ENCODE peak calls at places on chromosomes 1 and 21, in five cellular contexts. One of them, this sample, is unnamed.

GRCh38 chr21:42542196-42542595 is 28.5 kb downstream of the SLC37A1 start:
- DNase-seq in stimulated activated CD8-positive, alpha-beta memory T cell treated with anti-CD3 and anti-CD28 coated beads, Interleukin-4, amount 100 ng/mL, for 1 hour: no peak
- DNase-seq in frontal cortex: no peak
- DNase-seq in NCI-H1105: no peak
- DNase-seq in myocyte: no peak
- DNase-seq in this sample: no peak

GRCh38 chr1:119068427-119068826 is 72.0 kb downstream of the WARS2 start:
- DNase-seq in myocyte: no peak
- DNase-seq in stimulated activated CD8-positive, alpha-beta memory T cell treated with anti-CD3 and anti-CD28 coated beads, Interleukin-4, amount 100 ng/mL, for 1 hour: no peak
- DNase-seq in frontal cortex: no peak
- DNase-seq in NCI-H1105: no peak
- DNase-seq in this sample: no peak

GRCh38 chr1:116483481-116484309 is 87.1 kb downstream of the CD58 start:
- DNase-seq in myocyte: peak
- DNase-seq in stimulated activated CD8-positive, alpha-beta memory T cell treated with anti-CD3 and anti-CD28 coated beads, Interleukin-4, amount 100 ng/mL, for 1 hour: no peak
- DNase-seq in NCI-H1105: no peak
- DNase-seq in frontal cortex: no peak
- DNase-seq in this sample: peak

GRCh38 chr1:172144445-172145060 is 275.9 kb upstream of the C1orf105 start:
- DNase-seq in frontal cortex: no peak
- DNase-seq in myocyte: peak
- DNase-seq in stimulated activated CD8-positive, alpha-beta memory T cell treated with anti-CD3 and anti-CD28 coated beads, Interleukin-4, amount 100 ng/mL, for 1 hour: no peak
- DNase-seq in NCI-H1105: no peak
- DNase-seq in this sample: peak

GRCh38 chr1:204190212-204191211 is 5.8 kb downstream of the KISS1 start:
- DNase-seq in NCI-H1105: no peak
- DNase-seq in frontal cortex: no peak
- DNase-seq in stimulated activated CD8-positive, alpha-beta memory T cell treated with anti-CD3 and anti-CD28 coated beads, Interleukin-4, amount 100 ng/mL, for 1 hour: no peak
- DNase-seq in myocyte: peak
- DNase-seq in this sample: no peak

GRCh38 chr1:206470692-206471414 is 577 bp downstream of the IKBKE start:
- DNase-seq in frontal cortex: no peak
- DNase-seq in NCI-H1105: no peak
- DNase-seq in stimulated activated CD8-positive, alpha-beta memory T cell treated with anti-CD3 and anti-CD28 coated beads, Interleukin-4, amount 100 ng/mL, for 1 hour: peak
- DNase-seq in myocyte: peak
- DNase-seq in this sample: no peak

GRCh38 chr1:107277022-107277421 is 136.2 kb downstream of the NTNG1 start:
- DNase-seq in NCI-H1105: peak
- DNase-seq in myocyte: peak
- DNase-seq in frontal cortex: no peak
- DNase-seq in stimulated activated CD8-positive, alpha-beta memory T cell treated with anti-CD3 and anti-CD28 coated beads, Interleukin-4, amount 100 ng/mL, for 1 hour: no peak
- DNase-seq in this sample: no peak

GRCh38 chr1:156796340-156797097 is 20.1 kb downstream of the SH2D2A start:
- DNase-seq in myocyte: no peak
- DNase-seq in frontal cortex: no peak
- DNase-seq in stimulated activated CD8-positive, alpha-beta memory T cell treated with anti-CD3 and anti-CD28 coated beads, Interleukin-4, amount 100 ng/mL, for 1 hour: no peak
- DNase-seq in NCI-H1105: no peak
- DNase-seq in this sample: no peak

GRCh38 chr1:17903386-17903785 is 148.3 kb downstream of the ACTL8 start:
- DNase-seq in NCI-H1105: no peak
- DNase-seq in frontal cortex: no peak
- DNase-seq in myocyte: no peak
- DNase-seq in stimulated activated CD8-positive, alpha-beta memory T cell treated with anti-CD3 and anti-CD28 coated beads, Interleukin-4, amount 100 ng/mL, for 1 hour: no peak
- DNase-seq in this sample: no peak

GRCh38 chr1:157948547-157949152 is 44.8 kb upstream of the KIRREL1 start:
- DNase-seq in NCI-H1105: peak
- DNase-seq in stimulated activated CD8-positive, alpha-beta memory T cell treated with anti-CD3 and anti-CD28 coated beads, Interleukin-4, amount 100 ng/mL, for 1 hour: no peak
- DNase-seq in frontal cortex: no peak
- DNase-seq in myocyte: peak
- DNase-seq in this sample: no peak

GRCh38 chr21:38959686-38960049 is 153.9 kb downstream of the ETS2 start:
- DNase-seq in myocyte: no peak
- DNase-seq in frontal cortex: no peak
- DNase-seq in stimulated activated CD8-positive, alpha-beta memory T cell treated with anti-CD3 and anti-CD28 coated beads, Interleukin-4, amount 100 ng/mL, for 1 hour: no peak
- DNase-seq in NCI-H1105: no peak
- DNase-seq in this sample: no peak

GRCh38 chr21:43940329-43940653 is 71.8 kb upstream of the TRAPPC10 start:
- DNase-seq in frontal cortex: no peak
- DNase-seq in NCI-H1105: no peak
- DNase-seq in stimulated activated CD8-positive, alpha-beta memory T cell treated with anti-CD3 and anti-CD28 coated beads, Interleukin-4, amount 100 ng/mL, for 1 hour: no peak
- DNase-seq in myocyte: no peak
- DNase-seq in this sample: no peak